ENCODE peak calls at places on chromosomes 13 and 19, in five cellular contexts. One of them, this sample, is unnamed.

GRCh38 chr19:28319918-28320317 is 893.0 kb downstream of the UQCRFS1 start:
- DNase-seq in naive B cell: no peak
- DNase-seq in left lung: no peak
- DNase-seq in body of pancreas: no peak
- DNase-seq in NCI-H1105: no peak
- DNase-seq in this sample: no peak

GRCh38 chr13:97318532-97318931 is 96.4 kb downstream of the MBNL2 start:
- DNase-seq in naive B cell: no peak
- DNase-seq in left lung: no peak
- DNase-seq in body of pancreas: no peak
- DNase-seq in NCI-H1105: no peak
- DNase-seq in this sample: no peak

GRCh38 chr13:111049791-111050538 is 65.1 kb upstream of the ARHGEF7 start:
- DNase-seq in naive B cell: no peak
- DNase-seq in left lung: no peak
- DNase-seq in body of pancreas: peak
- DNase-seq in NCI-H1105: peak
- DNase-seq in this sample: no peak

GRCh38 chr19:16330368-16330801 is 5.8 kb downstream of the KLF2 start:
- DNase-seq in naive B cell: peak
- DNase-seq in left lung: peak
- DNase-seq in body of pancreas: peak
- DNase-seq in NCI-H1105: no peak
- DNase-seq in this sample: no peak

GRCh38 chr19:18233224-18233825 is 7.1 kb upstream of the PDE4C start:
- DNase-seq in naive B cell: peak
- DNase-seq in left lung: no peak
- DNase-seq in body of pancreas: peak
- DNase-seq in NCI-H1105: no peak
- DNase-seq in this sample: no peak

GRCh38 chr13:66563076-66563475 is 667.1 kb downstream of the PCDH9 start:
- DNase-seq in naive B cell: no peak
- DNase-seq in left lung: no peak
- DNase-seq in body of pancreas: no peak
- DNase-seq in NCI-H1105: no peak
- DNase-seq in this sample: no peak

GRCh38 chr13:52845766-52846566 is 2.5 kb downstream of the PCDH8 start:
- DNase-seq in naive B cell: no peak
- DNase-seq in left lung: no peak
- DNase-seq in body of pancreas: peak
- DNase-seq in NCI-H1105: no peak
- DNase-seq in this sample: no peak

GRCh38 chr19:5896365-5897076 is 7.1 kb downstream of the NDUFA11 start:
- DNase-seq in naive B cell: no peak
- DNase-seq in left lung: no peak
- DNase-seq in body of pancreas: no peak
- DNase-seq in NCI-H1105: no peak
- DNase-seq in this sample: no peak

GRCh38 chr19:42420055-42420544 is 7.1 kb downstream of the LIPE start:
- DNase-seq in naive B cell: peak
- DNase-seq in left lung: peak
- DNase-seq in body of pancreas: peak
- DNase-seq in NCI-H1105: no peak
- DNase-seq in this sample: no peak

GRCh38 chr13:41196620-41197019 is 2.3 kb upstream of the KBTBD7 start:
- DNase-seq in naive B cell: no peak
- DNase-seq in left lung: no peak
- DNase-seq in body of pancreas: no peak
- DNase-seq in NCI-H1105: no peak
- DNase-seq in this sample: no peak

GRCh38 chr19:18208098-18208951 is 4.5 kb upstream of the RAB3A start:
- DNase-seq in naive B cell: peak
- DNase-seq in left lung: peak
- DNase-seq in body of pancreas: peak
- DNase-seq in NCI-H1105: no peak
- DNase-seq in this sample: no peak

GRCh38 chr19:16078759-16079707 is 2.7 kb downstream of the TPM4 start:
- DNase-seq in naive B cell: peak
- DNase-seq in left lung: peak
- DNase-seq in body of pancreas: peak
- DNase-seq in NCI-H1105: no peak
- DNase-seq in this sample: peak

GRCh38 chr19:1453525-1454371 is 3.8 kb downstream of the APC2 start:
- DNase-seq in naive B cell: no peak
- DNase-seq in left lung: no peak
- DNase-seq in body of pancreas: peak
- DNase-seq in NCI-H1105: no peak
- DNase-seq in this sample: no peak

GRCh38 chr13:101535192-101535746 is 82.8 kb downstream of the ITGBL1 start:
- DNase-seq in naive B cell: no peak
- DNase-seq in left lung: no peak
- DNase-seq in body of pancreas: no peak
- DNase-seq in NCI-H1105: no peak
- DNase-seq in this sample: no peak

GRCh38 chr19:5314012-5314906 is 26.4 kb downstream of the PTPRS start:
- DNase-seq in naive B cell: no peak
- DNase-seq in left lung: no peak
- DNase-seq in body of pancreas: no peak
- DNase-seq in NCI-H1105: no peak
- DNase-seq in this sample: no peak

GRCh38 chr19:20238025-20238623 is 71.1 kb downstream of the ZNF486 start:
- DNase-seq in naive B cell: peak
- DNase-seq in left lung: peak
- DNase-seq in body of pancreas: peak
- DNase-seq in NCI-H1105: peak
- DNase-seq in this sample: peak

GRCh38 chr13:22080832-22081231 is 410.0 kb downstream of the FGF9 start:
- DNase-seq in naive B cell: no peak
- DNase-seq in left lung: no peak
- DNase-seq in body of pancreas: no peak
- DNase-seq in NCI-H1105: peak
- DNase-seq in this sample: no peak

GRCh38 chr13:45142440-45143345 is 22.4 kb downstream of the GTF2F2 start:
- DNase-seq in naive B cell: no peak
- DNase-seq in left lung: no peak
- DNase-seq in body of pancreas: no peak
- DNase-seq in NCI-H1105: no peak
- DNase-seq in this sample: no peak

GRCh38 chr19:18675779-18676178 is 7.7 kb upstream of the CRTC1 start:
- DNase-seq in naive B cell: no peak
- DNase-seq in left lung: no peak
- DNase-seq in body of pancreas: no peak
- DNase-seq in NCI-H1105: no peak
- DNase-seq in this sample: no peak

GRCh38 chr19:38729653-38730469 is 14.4 kb downstream of the CAPN12 start:
- DNase-seq in naive B cell: peak
- DNase-seq in left lung: peak
- DNase-seq in body of pancreas: peak
- DNase-seq in NCI-H1105: peak
- DNase-seq in this sample: no peak

GRCh38 chr19:48553676-48554384 is 1.9 kb downstream of the SULT2B1 start:
- DNase-seq in naive B cell: no peak
- DNase-seq in left lung: peak
- DNase-seq in body of pancreas: peak
- DNase-seq in NCI-H1105: no peak
- DNase-seq in this sample: no peak

GRCh38 chr19:5926641-5927438 is 12.8 kb downstream of the CAPS start:
- DNase-seq in naive B cell: no peak
- DNase-seq in left lung: no peak
- DNase-seq in body of pancreas: peak
- DNase-seq in NCI-H1105: no peak
- DNase-seq in this sample: no peak

GRCh38 chr13:113864303-113864890 is 521 bp upstream of the GAS6 start:
- DNase-seq in naive B cell: no peak
- DNase-seq in left lung: no peak
- DNase-seq in body of pancreas: no peak
- DNase-seq in NCI-H1105: no peak
- DNase-seq in this sample: no peak

GRCh38 chr19:33472696-33473624 is 48.6 kb downstream of the PEPD start:
- DNase-seq in naive B cell: no peak
- DNase-seq in left lung: no peak
- DNase-seq in body of pancreas: no peak
- DNase-seq in NCI-H1105: no peak
- DNase-seq in this sample: peak

GRCh38 chr13:27474751-27475268 is 24.4 kb upstream of the MTIF3 start:
- DNase-seq in naive B cell: no peak
- DNase-seq in left lung: no peak
- DNase-seq in body of pancreas: no peak
- DNase-seq in NCI-H1105: no peak
- DNase-seq in this sample: no peak

GRCh38 chr13:92677571-92677970 is 549.0 kb upstream of the GPC6 start:
- DNase-seq in naive B cell: no peak
- DNase-seq in left lung: no peak
- DNase-seq in body of pancreas: no peak
- DNase-seq in NCI-H1105: no peak
- DNase-seq in this sample: no peak

GRCh38 chr13:24052547-24052981 is 108.0 kb upstream of the SPATA13 start:
- DNase-seq in naive B cell: no peak
- DNase-seq in left lung: no peak
- DNase-seq in body of pancreas: no peak
- DNase-seq in NCI-H1105: no peak
- DNase-seq in this sample: no peak

GRCh38 chr19:53844849-53845246 is 20.7 kb upstream of the NLRP12 start:
- DNase-seq in naive B cell: no peak
- DNase-seq in left lung: no peak
- DNase-seq in body of pancreas: no peak
- DNase-seq in NCI-H1105: no peak
- DNase-seq in this sample: no peak

GRCh38 chr13:69761581-69761980 is 346.0 kb upstream of the ATXN8OS start:
- DNase-seq in naive B cell: no peak
- DNase-seq in left lung: no peak
- DNase-seq in body of pancreas: no peak
- DNase-seq in NCI-H1105: no peak
- DNase-seq in this sample: no peak

GRCh38 chr19:21483589-21484170 is 21.7 kb upstream of the ZNF429 start:
- DNase-seq in naive B cell: peak
- DNase-seq in left lung: peak
- DNase-seq in body of pancreas: peak
- DNase-seq in NCI-H1105: peak
- DNase-seq in this sample: no peak

GRCh38 chr13:52061587-52061986 is 37.1 kb downstream of the UTP14C start:
- DNase-seq in naive B cell: no peak
- DNase-seq in left lung: no peak
- DNase-seq in body of pancreas: no peak
- DNase-seq in NCI-H1105: no peak
- DNase-seq in this sample: no peak

GRCh38 chr19:37329686-37330085 is 41.2 kb upstream of the ZNF527 start:
- DNase-seq in naive B cell: no peak
- DNase-seq in left lung: no peak
- DNase-seq in body of pancreas: no peak
- DNase-seq in NCI-H1105: no peak
- DNase-seq in this sample: no peak

GRCh38 chr19:4186087-4186993 is 3.9 kb downstream of the ANKRD24 start:
- DNase-seq in naive B cell: peak
- DNase-seq in left lung: peak
- DNase-seq in body of pancreas: peak
- DNase-seq in NCI-H1105: peak
- DNase-seq in this sample: peak

GRCh38 chr19:52638601-52639000 is 446 bp upstream of the ZNF83 start:
- DNase-seq in naive B cell: no peak
- DNase-seq in left lung: peak
- DNase-seq in body of pancreas: peak
- DNase-seq in NCI-H1105: no peak
- DNase-seq in this sample: no peak

GRCh38 chr19:55173717-55174409 is 6.2 kb downstream of the SYT5 start:
- DNase-seq in naive B cell: no peak
- DNase-seq in left lung: no peak
- DNase-seq in body of pancreas: peak
- DNase-seq in NCI-H1105: peak
- DNase-seq in this sample: no peak